ENCODE peak calls at places on chromosomes 5 and 9, in four cellular contexts. H is cardiac fibroblast, F is gastrocnemius medialis, O is heart left ventricle. S is an unnamed sample.

GRCh38 chr5:60842859-60843692 is 993 bp downstream of the ELOVL7 start:
- DNase-seq in H (no peak), F (no peak), O (no peak), S (peak; percentile 9)

GRCh38 chr5:142636698-142637324 is 49.1 kb downstream of the FGF1 start:
- DNase-seq in H (no peak), F (no peak), O (no peak), S (no peak)

GRCh38 chr5:142512680-142513042 is 173.2 kb downstream of the FGF1 start:
- DNase-seq in H (peak; percentile 44), F (no peak), O (no peak), S (peak; percentile 78)

GRCh38 chr9:69035438-69036316 is at the start of gene FXN:
- DNase-seq in H (peak; percentile 88), F (peak; percentile 45), O (peak; percentile 82), S (peak; percentile 79)

GRCh38 chr5:88045931-88046461 is 222.6 kb downstream of the TMEM161B start:
- DNase-seq in H (no peak), F (no peak), O (no peak), S (no peak)

GRCh38 chr9:134474058-134474370 is 147.8 kb downstream of the RXRA start:
- DNase-seq in H (peak; percentile 82), F (no peak), O (peak; percentile 75), S (peak; percentile 52)

GRCh38 chr5:32304622-32305021 is 8.1 kb downstream of the MTMR12 start:
- DNase-seq in H (no peak), F (no peak), O (no peak), S (no peak)

GRCh38 chr5:146940295-146940694 is 61.7 kb upstream of the PPP2R2B start:
- DNase-seq in H (no peak), F (no peak), O (no peak), S (no peak)

GRCh38 chr5:167642779-167643517 is 648.5 kb upstream of the WWC1 start:
- DNase-seq in H (peak; percentile 95), F (no peak), O (no peak), S (peak; percentile 98)

GRCh38 chr5:36393656-36394438 is 92.1 kb upstream of the RANBP3L start:
- DNase-seq in H (no peak), F (no peak), O (no peak), S (no peak)

GRCh38 chr5:36395260-36395659 is 93.6 kb upstream of the RANBP3L start:
- DNase-seq in H (no peak), F (no peak), O (no peak), S (no peak)

GRCh38 chr5:36396640-36397039 is 94.9 kb upstream of the RANBP3L start:
- DNase-seq in H (no peak), F (no peak), O (no peak), S (peak; percentile 90)

GRCh38 chr5:36402512-36402906 is 100.8 kb upstream of the RANBP3L start:
- DNase-seq in H (no peak), F (no peak), O (no peak), S (no peak)

GRCh38 chr5:36398137-36398536 is 96.4 kb upstream of the RANBP3L start:
- DNase-seq in H (peak; percentile 75), F (no peak), O (no peak), S (peak; percentile 86)
- TF ChIP-seq CTCF in H (peak; percentile 20), F (no peak), O (peak; percentile 16), S (peak; percentile 48)

GRCh38 chr9:95729066-95729465 is 146.4 kb upstream of the ERCC6L2 start:
- DNase-seq in H (no peak), F (no peak), O (no peak), S (no peak)
- H3K4me3 ChIP-seq in H (no peak overlapping the region), F (no peak overlapping the region), O (no peak overlapping the region), S (no peak overlapping the region)

DNA sequence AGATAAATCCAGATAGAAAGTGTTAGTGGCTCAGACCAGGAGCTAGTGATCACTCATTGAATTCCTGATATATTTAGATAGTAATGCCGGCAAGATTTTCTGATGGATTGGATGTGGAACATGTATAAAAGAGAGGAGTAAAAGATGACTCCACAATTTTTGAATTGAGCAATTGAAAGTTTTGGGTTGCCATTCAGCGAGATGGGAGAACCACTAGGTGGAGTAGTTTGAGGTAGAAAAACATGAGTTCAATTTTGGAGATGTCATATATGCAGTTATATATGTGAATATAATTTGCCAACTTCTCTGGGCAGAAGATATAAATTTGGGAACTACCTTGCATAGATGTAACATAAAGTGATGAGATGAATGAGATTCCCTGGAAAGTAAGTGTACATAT is 502.5 kb upstream of the SEMA6A start:
- DNase-seq in H (peak; percentile 14), F (no peak), O (no peak), S (no peak)
- TF ChIP-seq CTCF in H (peak; percentile 42), F (no peak), O (peak; percentile 30), S (peak; percentile 27)

GRCh38 chr9:75085640-75086039 is 2.3 kb downstream of the NMRK1 start:
- DNase-seq in H (no peak), F (no peak), O (no peak), S (no peak)
- H3K4me3 ChIP-seq in H (no peak overlapping the region), F (no peak overlapping the region), O (no peak overlapping the region), S (no peak overlapping the region)

DNA sequence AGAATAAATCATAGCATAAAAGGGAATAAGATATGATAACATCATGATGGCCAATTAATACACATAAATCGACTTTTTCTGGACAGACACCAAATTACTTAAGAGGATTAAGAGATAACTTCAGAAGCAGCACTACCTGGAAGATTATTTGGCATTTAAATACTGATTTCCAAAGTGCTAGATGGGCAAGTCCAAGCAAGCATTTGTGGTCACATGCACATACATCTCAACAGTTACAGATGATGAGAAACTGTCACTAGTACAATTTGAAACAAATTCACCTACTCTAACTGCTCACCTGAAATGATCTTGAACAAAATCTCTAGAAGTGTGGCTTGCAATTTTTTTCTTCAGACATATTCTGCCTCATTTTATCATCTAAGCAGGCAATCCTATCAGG is 26.8 kb upstream of the RASGEF1C start:
- DNase-seq in H (no peak), F (no peak), O (no peak), S (no peak)
- TF ChIP-seq CTCF in H (no peak), F (no peak), O (no peak), S (no peak)

GRCh38 chr5:44808435-44809214 is at the start of gene MRPS30:
- DNase-seq in H (peak; percentile 99), F (peak; percentile 95), O (peak; percentile 95), S (peak; percentile 99)
- H3K4me3 ChIP-seq in H (peak within 1 kb of the TSS; percentile 96), F (peak within 1 kb of the TSS; percentile 77), O (peak within 1 kb of the TSS; percentile 99), S (peak within 1 kb of the TSS; percentile 85)

DNA sequence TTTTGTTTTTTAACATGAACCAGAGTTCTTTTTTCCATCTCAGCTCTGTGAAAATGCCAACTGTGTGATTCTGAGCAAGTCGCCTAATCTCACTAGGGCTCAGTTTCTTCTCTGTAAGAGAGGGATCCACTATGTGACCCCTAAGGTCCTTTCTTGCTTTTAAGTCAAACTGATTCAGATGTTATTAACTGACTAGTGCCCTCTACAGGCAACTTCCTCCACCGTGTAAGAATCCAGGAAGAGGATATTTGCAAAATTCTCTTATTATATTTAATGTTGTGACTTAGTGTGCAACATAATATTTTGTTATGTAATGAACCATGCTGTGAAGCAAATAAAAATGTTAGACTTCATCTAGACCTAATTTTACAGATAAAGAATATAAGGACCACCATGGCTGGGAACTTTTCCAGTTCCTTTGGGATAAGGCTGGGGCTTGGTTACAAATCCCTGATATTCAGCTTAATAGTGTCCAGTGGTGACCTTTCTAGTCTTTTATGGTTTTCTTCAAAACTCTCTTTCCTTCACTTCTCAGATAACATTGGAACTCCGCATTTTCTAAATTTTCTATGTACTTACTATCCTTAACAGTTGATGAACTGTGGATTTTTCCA is 244.7 kb downstream of the PIK3R1 start:
- DNase-seq in H (peak; percentile 80), F (no peak), O (no peak), S (peak; percentile 83)
- TF ChIP-seq CTCF in H (peak; percentile 68), F (peak; percentile 66), O (peak; percentile 78), S (peak; percentile 78)